ENCODE peak calls at places on chromosomes 2 and 18, in ten cellular contexts. One of them, this sample, is unnamed.

GRCh38 chr2:158184556-158185343 is 83.1 kb downstream of the UPP2 start:
- DNase-seq in endothelial cell: no peak
- DNase-seq in RWPE1: no peak
- DNase-seq in NB4: no peak
- DNase-seq in ecto neural progenitor cell: no peak
- DNase-seq in WTC11: no peak
- DNase-seq in transverse colon: no peak
- DNase-seq in H7: no peak
- DNase-seq in activated CD4-positive, alpha-beta memory T cell treated with anti-CD3 and anti-CD28 coated beads, Interleukin-2, amount 10 ng/mL, durations not matched to agents 7 days and 5 days: no peak
- DNase-seq in H9: no peak
- DNase-seq in this sample: no peak

GRCh38 chr18:58541137-58541788 is 87.6 kb downstream of the ALPK2 start:
- DNase-seq in ecto neural progenitor cell: no peak
- DNase-seq in NB4: peak
- DNase-seq in WTC11: peak
- DNase-seq in H9: peak
- DNase-seq in activated CD4-positive, alpha-beta memory T cell treated with anti-CD3 and anti-CD28 coated beads, Interleukin-2, amount 10 ng/mL, durations not matched to agents 7 days and 5 days: peak
- DNase-seq in endothelial cell: no peak
- DNase-seq in RWPE1: no peak
- DNase-seq in transverse colon: no peak
- DNase-seq in H7: peak
- DNase-seq in this sample: no peak

GRCh38 chr18:22102948-22103663 is 66.3 kb upstream of the GATA6 start:
- DNase-seq in RWPE1: no peak
- DNase-seq in activated CD4-positive, alpha-beta memory T cell treated with anti-CD3 and anti-CD28 coated beads, Interleukin-2, amount 10 ng/mL, durations not matched to agents 7 days and 5 days: no peak
- DNase-seq in NB4: peak
- DNase-seq in ecto neural progenitor cell: no peak
- DNase-seq in endothelial cell: no peak
- DNase-seq in WTC11: no peak
- DNase-seq in transverse colon: no peak
- DNase-seq in H9: no peak
- DNase-seq in H7: no peak
- DNase-seq in this sample: no peak

GRCh38 chr18:3246636-3247242 is 862 bp upstream of the MYL12A start:
- DNase-seq in activated CD4-positive, alpha-beta memory T cell treated with anti-CD3 and anti-CD28 coated beads, Interleukin-2, amount 10 ng/mL, durations not matched to agents 7 days and 5 days: peak
- DNase-seq in endothelial cell: peak
- DNase-seq in H7: peak
- DNase-seq in RWPE1: no peak
- DNase-seq in H9: no peak
- DNase-seq in NB4: no peak
- DNase-seq in transverse colon: peak
- DNase-seq in ecto neural progenitor cell: peak
- DNase-seq in WTC11: no peak
- DNase-seq in this sample: no peak

GRCh38 chr2:17684008-17684407 is 69.6 kb downstream of the SMC6 start:
- DNase-seq in transverse colon: no peak
- DNase-seq in endothelial cell: no peak
- DNase-seq in H9: no peak
- DNase-seq in NB4: no peak
- DNase-seq in RWPE1: no peak
- DNase-seq in H7: no peak
- DNase-seq in ecto neural progenitor cell: no peak
- DNase-seq in WTC11: no peak
- DNase-seq in activated CD4-positive, alpha-beta memory T cell treated with anti-CD3 and anti-CD28 coated beads, Interleukin-2, amount 10 ng/mL, durations not matched to agents 7 days and 5 days: no peak
- DNase-seq in this sample: no peak

GRCh38 chr2:28717339-28717758 is 34.3 kb upstream of the PPP1CB start:
- DNase-seq in endothelial cell: no peak
- DNase-seq in ecto neural progenitor cell: no peak
- DNase-seq in H7: no peak
- DNase-seq in WTC11: no peak
- DNase-seq in NB4: peak
- DNase-seq in RWPE1: peak
- DNase-seq in activated CD4-positive, alpha-beta memory T cell treated with anti-CD3 and anti-CD28 coated beads, Interleukin-2, amount 10 ng/mL, durations not matched to agents 7 days and 5 days: no peak
- DNase-seq in transverse colon: peak
- DNase-seq in H9: no peak
- DNase-seq in this sample: no peak

GRCh38 chr2:190980630-190981214 is 33.2 kb downstream of the STAT1 start:
- DNase-seq in WTC11: no peak
- DNase-seq in transverse colon: no peak
- DNase-seq in RWPE1: no peak
- DNase-seq in ecto neural progenitor cell: no peak
- DNase-seq in activated CD4-positive, alpha-beta memory T cell treated with anti-CD3 and anti-CD28 coated beads, Interleukin-2, amount 10 ng/mL, durations not matched to agents 7 days and 5 days: no peak
- DNase-seq in H9: no peak
- DNase-seq in endothelial cell: no peak
- DNase-seq in NB4: no peak
- DNase-seq in H7: no peak
- DNase-seq in this sample: no peak

GRCh38 chr2:48793671-48794070 is 38.1 kb upstream of the LHCGR start:
- DNase-seq in activated CD4-positive, alpha-beta memory T cell treated with anti-CD3 and anti-CD28 coated beads, Interleukin-2, amount 10 ng/mL, durations not matched to agents 7 days and 5 days: no peak
- DNase-seq in RWPE1: no peak
- DNase-seq in endothelial cell: no peak
- DNase-seq in H7: no peak
- DNase-seq in WTC11: no peak
- DNase-seq in ecto neural progenitor cell: no peak
- DNase-seq in H9: no peak
- DNase-seq in NB4: no peak
- DNase-seq in transverse colon: no peak
- DNase-seq in this sample: no peak

GRCh38 chr18:154151-154550 is 4.2 kb upstream of the USP14 start:
- DNase-seq in H7: no peak
- DNase-seq in H9: no peak
- DNase-seq in endothelial cell: no peak
- DNase-seq in transverse colon: no peak
- DNase-seq in ecto neural progenitor cell: no peak
- DNase-seq in RWPE1: no peak
- DNase-seq in NB4: no peak
- DNase-seq in WTC11: no peak
- DNase-seq in activated CD4-positive, alpha-beta memory T cell treated with anti-CD3 and anti-CD28 coated beads, Interleukin-2, amount 10 ng/mL, durations not matched to agents 7 days and 5 days: no peak
- DNase-seq in this sample: no peak

GRCh38 chr2:237012021-237012420 is 73.7 kb upstream of the COPS8 start:
- DNase-seq in activated CD4-positive, alpha-beta memory T cell treated with anti-CD3 and anti-CD28 coated beads, Interleukin-2, amount 10 ng/mL, durations not matched to agents 7 days and 5 days: no peak
- DNase-seq in NB4: no peak
- DNase-seq in H7: no peak
- DNase-seq in RWPE1: no peak
- DNase-seq in WTC11: no peak
- DNase-seq in ecto neural progenitor cell: no peak
- DNase-seq in H9: no peak
- DNase-seq in transverse colon: no peak
- DNase-seq in endothelial cell: no peak
- DNase-seq in this sample: no peak

GRCh38 chr2:11842324-11842723 is 95.9 kb downstream of the LPIN1 start:
- DNase-seq in H9: no peak
- DNase-seq in H7: no peak
- DNase-seq in activated CD4-positive, alpha-beta memory T cell treated with anti-CD3 and anti-CD28 coated beads, Interleukin-2, amount 10 ng/mL, durations not matched to agents 7 days and 5 days: no peak
- DNase-seq in WTC11: no peak
- DNase-seq in transverse colon: no peak
- DNase-seq in RWPE1: no peak
- DNase-seq in endothelial cell: no peak
- DNase-seq in ecto neural progenitor cell: no peak
- DNase-seq in NB4: no peak
- DNase-seq in this sample: no peak